ENCODE peak calls at places on chromosome 2, in seven cellular contexts. H is HepG2; T is CD8-positive, alpha-beta T cell; K is mesendoderm; O is mammary epithelial cell; B is HCT116; N is IMR-90. C is an unnamed sample.

GRCh38 chr2:106977707-106978106 is 91.7 kb upstream of the ST6GAL2 start:
- DNase-seq in N (peak; percentile 42), B (no peak), K (no peak), H (no peak), T (no peak), O (no peak), C (no peak)

GRCh38 chr2:109063326-109063670 is 65.7 kb upstream of the SH3RF3 start:
- DNase-seq in B (no peak), N (no peak), T (no peak), K (no peak), O (no peak), H (no peak), C (no peak)

GRCh38 chr2:28810384-28811285 is at the start of gene SPDYA:
- DNase-seq in K (peak; percentile 91), O (peak; percentile 50), T (peak; percentile 75), H (no peak), B (no peak), N (peak; percentile 36), C (peak; percentile 70)

GRCh38 chr2:173349295-173349694 is 5.4 kb upstream of the CDCA7 start:
- DNase-seq in O (no peak), H (no peak), B (no peak), N (no peak), K (no peak), T (no peak), C (no peak)

GRCh38 chr2:214465386-214466146 is 54.7 kb downstream of the VWC2L start:
- DNase-seq in H (peak; percentile 13), O (peak; percentile 48), T (no peak), N (peak; percentile 62), K (peak; percentile 91), B (no peak), C (no peak)

GRCh38 chr2:112301973-112302372 is 26.6 kb downstream of the ZC3H6 start:
- DNase-seq in B (no peak), K (no peak), H (no peak), N (no peak), O (no peak), T (no peak), C (no peak)

GRCh38 chr2:37337636-37338280 is 6.7 kb upstream of the QPCT start:
- DNase-seq in N (peak; percentile 13), T (no peak), K (no peak), H (no peak), B (no peak), O (no peak), C (no peak)

GRCh38 chr2:61585383-61585782 is 47.2 kb upstream of the XPO1 start:
- DNase-seq in H (no peak), B (no peak), K (no peak), T (no peak), N (no peak), O (no peak), C (no peak)

GRCh38 chr2:54680397-54681032 is 42.9 kb upstream of the EML6 start:
- DNase-seq in H (no peak), B (no peak), O (peak; percentile 64), K (no peak), T (no peak), N (peak; percentile 45), C (no peak)

GRCh38 chr2:26922638-26923466 is 47.6 kb upstream of the MAPRE3 start:
- DNase-seq in O (peak; percentile 45), N (peak; percentile 6), H (peak; percentile 69), B (peak; percentile 47), T (peak; percentile 13), K (peak; percentile 79), C (no peak)

GRCh38 chr2:79530443-79530842 is 17.6 kb downstream of the CTNNA2 start:
- DNase-seq in K (peak; percentile 75), O (no peak), B (no peak), N (no peak), T (no peak), H (peak; percentile 20), C (no peak)

GRCh38 chr2:29923110-29923721 is 1.8 kb upstream of the ALK start:
- DNase-seq in H (peak; percentile 68), O (peak; percentile 39), N (peak; percentile 54), T (peak; percentile 28), K (peak; percentile 71), B (peak; percentile 42), C (no peak)

GRCh38 chr2:205375453-205375852 is 306.8 kb upstream of the NRP2 start:
- DNase-seq in T (no peak), O (no peak), K (no peak), H (no peak), B (no peak), N (no peak), C (no peak)

GRCh38 chr2:162732946-162733698 is 105.4 kb downstream of the KCNH7 start:
- DNase-seq in T (no peak), N (no peak), B (no peak), K (peak; percentile 27), O (peak; percentile 80), H (no peak), C (no peak)

GRCh38 chr2:238203973-238204683 is 633 bp upstream of the ILKAP start:
- DNase-seq in B (no peak), N (no peak), K (no peak), T (no peak), O (no peak), H (no peak), C (no peak)

GRCh38 chr2:122368576-122369243 is 613.3 kb downstream of the TSN start:
- DNase-seq in T (no peak), B (no peak), N (no peak), O (no peak), K (no peak), H (no peak), C (no peak)

GRCh38 chr2:222714361-222715256 is 43.2 kb downstream of the MOGAT1 start:
- DNase-seq in N (no peak), H (peak; percentile 50), O (no peak), K (no peak), B (no peak), T (no peak), C (no peak)

GRCh38 chr2:26073830-26074229 is 39.9 kb downstream of the RAB10 start:
- DNase-seq in T (no peak), K (no peak), O (no peak), H (peak; percentile 31), N (no peak), B (no peak), C (no peak)

GRCh38 chr2:133405252-133405651 is 163.0 kb downstream of the NCKAP5 start:
- DNase-seq in K (no peak), N (no peak), B (no peak), T (no peak), H (no peak), O (no peak), C (no peak)

GRCh38 chr2:62539892-62540785 is 34.1 kb upstream of the TMEM17 start:
- DNase-seq in O (no peak), K (no peak), B (no peak), H (peak; percentile 94), T (no peak), N (no peak), C (no peak)

GRCh38 chr2:33602216-33602830 is 3.2 kb upstream of the FAM98A start:
- DNase-seq in K (no peak), B (no peak), H (no peak), T (no peak), O (no peak), N (peak; percentile 46), C (no peak)

GRCh38 chr2:23487735-23488492 is 102.9 kb downstream of the KLHL29 start:
- DNase-seq in H (no peak), T (no peak), O (peak; percentile 60), B (peak; percentile 36), N (peak; percentile 83), K (no peak), C (no peak)

GRCh38 chr2:170525566-170525900 is 189.6 kb upstream of the SP5 start:
- DNase-seq in H (peak; percentile 24), T (no peak), B (peak; percentile 71), N (peak; percentile 94), O (peak; percentile 92), K (peak; percentile 94), C (no peak)

GRCh38 chr2:1584691-1585485 is 159.4 kb downstream of the PXDN start:
- DNase-seq in B (no peak), N (no peak), T (no peak), H (no peak), O (no peak), K (no peak), C (no peak)

GRCh38 chr2:220127311-220127710 is 499.9 kb downstream of the SLC4A3 start:
- DNase-seq in B (no peak), T (no peak), K (no peak), H (no peak), O (peak; percentile 72), N (no peak), C (no peak)
- H3K4me1 ChIP-seq in B (no peaks in the 10 kb centered on the region), T (no peaks in the 10 kb centered on the region), K (no peaks in the 10 kb centered on the region), H (no peaks in the 10 kb centered on the region), O (no peaks in the 10 kb centered on the region), N (no peaks in the 10 kb centered on the region), C (no peaks in the 10 kb centered on the region)

GRCh38 chr2:74836675-74837401 is 2.9 kb downstream of the HK2 start:
- DNase-seq in K (peak; percentile 64), O (no peak), B (no peak), T (no peak), N (no peak), H (no peak), C (no peak)
- H3K4me3 ChIP-seq in K (no peak overlapping the region), O (peak overlapping the region; percentile 93), B (peak overlapping the region; percentile 92), T (no peak overlapping the region), N (peak overlapping the region; percentile 97), H (peak overlapping the region; percentile 99), C (no peak overlapping the region)

GRCh38 chr2:42436370-42436769 is 57.4 kb downstream of the KCNG3 start:
- DNase-seq in B (no peak), T (no peak), H (no peak), N (no peak), K (no peak), O (no peak), C (no peak)
- H3K4me1 ChIP-seq in B (peaks cover 7% of the 10 kb centered on the region), T (no peaks in the 10 kb centered on the region), H (no peaks in the 10 kb centered on the region), N (no peaks in the 10 kb centered on the region), K (no peaks in the 10 kb centered on the region), O (no peaks in the 10 kb centered on the region), C (no peaks in the 10 kb centered on the region)

DNA sequence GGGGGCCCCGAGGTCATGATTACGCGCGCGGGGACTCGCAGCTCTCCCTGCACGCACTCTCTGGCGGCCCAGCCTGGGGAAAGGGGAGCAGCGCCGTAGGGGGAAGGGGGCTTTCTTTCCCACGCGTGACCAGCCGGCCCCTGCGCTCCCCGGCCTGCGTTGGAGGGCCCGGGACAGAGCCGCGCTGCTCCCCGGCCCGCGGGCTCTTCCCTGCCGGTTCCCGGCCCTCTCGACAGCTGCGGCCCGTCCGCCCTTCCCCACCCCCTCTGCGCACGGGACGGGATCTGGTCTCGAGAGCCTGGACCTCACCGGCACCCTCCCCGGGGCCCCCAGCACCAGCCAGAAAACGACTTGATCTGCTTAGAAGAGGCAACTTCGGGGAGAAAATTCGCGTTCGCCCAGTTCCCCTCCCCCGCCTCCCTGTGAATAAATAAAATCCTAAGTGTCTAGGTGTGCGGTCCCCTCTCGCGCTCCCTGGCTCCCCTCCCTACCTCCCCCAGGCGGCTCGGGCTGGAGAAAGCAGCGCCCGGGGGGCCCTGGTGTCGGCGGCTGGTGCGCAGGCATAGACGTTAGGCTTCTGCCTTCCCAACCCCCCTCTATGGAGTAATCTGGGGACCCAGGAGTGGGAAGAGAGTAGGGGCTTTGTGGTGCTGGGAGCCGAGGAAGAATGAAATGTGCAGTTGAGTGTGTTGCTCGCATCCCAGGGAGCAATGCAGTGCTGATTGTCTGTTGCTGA is 793 bp upstream of the FIGN start:
- DNase-seq in O (peak; percentile 22), T (no peak), N (no peak), H (peak; percentile 58), K (peak; percentile 86), B (no peak), C (no peak)
- H3K4me3 ChIP-seq in O (peak overlapping the region; percentile 100), T (no peak overlapping the region), N (peak overlapping the region; percentile 55), H (peak overlapping the region; percentile 91), K (peak overlapping the region; percentile 71), B (no peak overlapping the region), C (no peak overlapping the region)

C was measured in effector memory CD4-positive, alpha-beta T cell.